ENCODE peak calls at places on chromosome 2, in six cellular contexts. Z is GM12878, C is fibroblast of lung, T is B cell, R is Peyer's patch, P is AG09319. F is an unnamed sample.

GRCh38 chr2:236998758-236999157 is 86.9 kb upstream of the COPS8 start:
- DNase-seq in Z (no peak), C (peak), T (no peak), R (no peak), P (no peak), F (no peak)

GRCh38 chr2:47173986-47174730 is 19.1 kb upstream of the STPG4 start:
- DNase-seq in Z (no peak), C (no peak), T (no peak), R (no peak), P (no peak), F (no peak)

GRCh38 chr2:108396845-108397244 is 19.1 kb downstream of the SULT1C4 start:
- DNase-seq in Z (no peak), C (no peak), T (no peak), R (no peak), P (no peak), F (peak)

GRCh38 chr2:32847734-32848133 is 99.0 kb upstream of the LTBP1 start:
- DNase-seq in Z (no peak), C (no peak), T (no peak), R (no peak), P (no peak), F (no peak)

GRCh38 chr2:74893332-74893731 is 59.4 kb downstream of the HK2 start:
- DNase-seq in Z (no peak), C (peak), T (no peak), R (no peak), P (peak), F (peak)

GRCh38 chr2:28915939-28916338 is 21.5 kb downstream of the WDR43 start:
- DNase-seq in Z (no peak), C (no peak), T (no peak), R (no peak), P (no peak), F (peak)

GRCh38 chr2:236833501-236834186 is 252.0 kb upstream of the COPS8 start:
- DNase-seq in Z (no peak), C (peak), T (no peak), R (no peak), P (no peak), F (peak)

GRCh38 chr2:212538156-212539144 is at the start of gene ERBB4:
- DNase-seq in Z (no peak), C (no peak), T (no peak), R (no peak), P (no peak), F (no peak)

GRCh38 chr2:200417389-200417788 is 92.5 kb downstream of the KCTD18 start:
- DNase-seq in Z (no peak), C (no peak), T (no peak), R (no peak), P (no peak), F (no peak)

GRCh38 chr2:180739070-180739469 is 241.3 kb upstream of the UBE2E3 start:
- DNase-seq in Z (no peak), C (no peak), T (no peak), R (no peak), P (no peak), F (no peak)

GRCh38 chr2:233040571-233040970 is 8.1 kb downstream of the NEU2 start:
- DNase-seq in Z (no peak), C (no peak), T (no peak), R (no peak), P (no peak), F (no peak)

GRCh38 chr2:240513544-240514287 is 44.1 kb downstream of the ANKMY1 start:
- DNase-seq in Z (peak), C (peak), T (peak), R (peak), P (peak), F (peak)

GRCh38 chr2:27980242-27980641 is 89.7 kb downstream of the BABAM2 start:
- DNase-seq in Z (no peak), C (no peak), T (no peak), R (no peak), P (no peak), F (no peak)

GRCh38 chr2:111071480-111072143 is 49.1 kb upstream of the BCL2L11 start:
- DNase-seq in Z (peak), C (peak), T (no peak), R (no peak), P (peak), F (peak)

GRCh38 chr2:62369549-62370164 is 136.3 kb downstream of the TMEM17 start:
- DNase-seq in Z (no peak), C (no peak), T (no peak), R (no peak), P (no peak), F (no peak)

GRCh38 chr2:67790622-67791021 is 272.2 kb downstream of the C1D start:
- DNase-seq in Z (no peak), C (peak), T (no peak), R (no peak), P (no peak), F (peak)

GRCh38 chr2:186959486-186959885 is 110.5 kb upstream of the ZSWIM2 start:
- DNase-seq in Z (no peak), C (no peak), T (no peak), R (peak), P (no peak), F (no peak)

GRCh38 chr2:191304939-191305875 is 60.0 kb downstream of the MYO1B start:
- DNase-seq in Z (no peak), C (peak), T (no peak), R (peak), P (peak), F (peak)

GRCh38 chr2:213545481-213545880 is 261.2 kb downstream of the SPAG16 start:
- DNase-seq in Z (no peak), C (no peak), T (no peak), R (no peak), P (no peak), F (no peak)

GRCh38 chr2:213544940-213545339 is 260.7 kb downstream of the SPAG16 start:
- DNase-seq in Z (no peak), C (peak), T (no peak), R (no peak), P (no peak), F (no peak)

GRCh38 chr2:213551526-213551925 is 267.3 kb downstream of the SPAG16 start:
- DNase-seq in Z (no peak), C (no peak), T (no peak), R (no peak), P (no peak), F (no peak)

GRCh38 chr2:213545964-213546363 is 261.7 kb downstream of the SPAG16 start:
- DNase-seq in Z (no peak), C (no peak), T (no peak), R (no peak), P (no peak), F (no peak)
- TF ChIP-seq CTCF in Z (no peak), C (no peak), T (no peak), R (no peak), P (no peak), F (no peak)

GRCh38 chr2:207351171-207351570 is 178.6 kb upstream of the CREB1 start:
- DNase-seq in Z (no peak), C (no peak), T (no peak), R (no peak), P (no peak), F (no peak)
- TF ChIP-seq CTCF in Z (no peak), C (no peak), T (no peak), R (no peak), P (no peak), F (no peak)

GRCh38 chr2:238158807-238159539 is at the start of gene ERFE:
- DNase-seq in Z (no peak), C (peak), T (peak), R (no peak), P (no peak), F (peak)
- TF ChIP-seq CTCF in Z (peak), C (peak), T (peak), R (peak), P (peak), F (peak)

GRCh38 chr2:72913531-72914225 is 3.6 kb upstream of the EMX1 start:
- DNase-seq in Z (no peak), C (no peak), T (no peak), R (peak), P (no peak), F (no peak)
- TF ChIP-seq CTCF in Z (no peak), C (no peak), T (no peak), R (no peak), P (no peak), F (peak)

DNA sequence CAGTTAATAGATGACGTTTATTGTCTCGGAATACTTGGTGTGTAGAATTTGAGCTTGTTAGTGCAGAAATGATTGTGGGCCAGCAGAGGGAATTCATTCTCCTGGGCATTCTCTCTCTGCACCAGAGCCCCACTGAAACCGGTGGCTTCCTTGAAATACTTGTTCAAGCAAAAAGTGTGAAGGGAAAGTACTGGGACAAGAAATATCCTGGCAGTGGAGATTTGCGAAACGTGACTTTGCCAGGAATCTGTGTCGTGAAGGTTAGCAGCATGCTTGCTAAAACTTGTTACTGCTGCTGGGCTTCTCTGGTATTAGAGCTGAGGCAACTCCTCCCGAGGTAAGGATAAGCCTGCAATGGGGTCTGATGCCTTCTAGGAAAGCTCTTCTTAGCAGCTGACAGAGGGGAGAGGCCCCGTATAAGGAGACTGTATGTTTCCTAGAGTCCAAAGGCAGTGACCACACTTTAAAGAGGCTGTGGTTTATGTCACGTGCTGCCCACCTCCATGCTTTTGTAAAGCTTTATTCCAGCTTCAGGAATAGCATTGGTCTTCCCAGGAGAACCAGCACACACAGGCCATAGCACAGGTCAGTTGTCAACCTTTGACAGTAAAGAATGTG is 2.1 kb downstream of the ITGA6 start:
- DNase-seq in Z (no peak), C (peak), T (no peak), R (no peak), P (no peak), F (no peak)
- TF ChIP-seq CTCF in Z (no peak), C (no peak), T (no peak), R (peak), P (no peak), F (no peak)

GRCh38 chr2:204900910-204901309 is 355.6 kb downstream of the PARD3B start:
- DNase-seq in Z (no peak), C (no peak), T (no peak), R (no peak), P (no peak), F (peak)

GRCh38 chr2:204900487-204900886 is 355.2 kb downstream of the PARD3B start:
- DNase-seq in Z (no peak), C (no peak), T (no peak), R (no peak), P (no peak), F (no peak)

GRCh38 chr2:204899983-204900382 is 354.7 kb downstream of the PARD3B start:
- DNase-seq in Z (no peak), C (no peak), T (no peak), R (no peak), P (no peak), F (no peak)

GRCh38 chr2:204898928-204899640 is 353.8 kb downstream of the PARD3B start:
- DNase-seq in Z (no peak), C (no peak), T (no peak), R (no peak), P (no peak), F (peak)

GRCh38 chr2:204901591-204901990 is 356.3 kb downstream of the PARD3B start:
- DNase-seq in Z (no peak), C (no peak), T (no peak), R (no peak), P (no peak), F (no peak)
- TF ChIP-seq CTCF in Z (no peak), C (no peak), T (no peak), R (no peak), P (no peak), F (no peak)

GRCh38 chr2:21676676-21677075 is 552.9 kb downstream of the TDRD15 start:
- DNase-seq in Z (no peak), C (peak), T (no peak), R (no peak), P (no peak), F (no peak)

GRCh38 chr2:21676056-21676455 is 552.3 kb downstream of the TDRD15 start:
- DNase-seq in Z (no peak), C (no peak), T (no peak), R (no peak), P (no peak), F (no peak)
- TF ChIP-seq CTCF in Z (no peak), C (no peak), T (no peak), R (no peak), P (no peak), F (no peak)

GRCh38 chr2:168683996-168684395 is 118.4 kb upstream of the NOSTRIN start:
- DNase-seq in Z (no peak), C (no peak), T (no peak), R (no peak), P (no peak), F (no peak)

GRCh38 chr2:168686485-168687191 is 115.8 kb upstream of the NOSTRIN start:
- DNase-seq in Z (no peak), C (peak), T (no peak), R (no peak), P (no peak), F (peak)

GRCh38 chr2:168685619-168686453 is 116.6 kb upstream of the NOSTRIN start:
- DNase-seq in Z (no peak), C (peak), T (no peak), R (no peak), P (no peak), F (peak)

GRCh38 chr2:168684921-168685618 is 117.4 kb upstream of the NOSTRIN start:
- DNase-seq in Z (no peak), C (no peak), T (no peak), R (no peak), P (no peak), F (no peak)

GRCh38 chr2:168687314-168687713 is 115.1 kb upstream of the NOSTRIN start:
- DNase-seq in Z (no peak), C (peak), T (no peak), R (peak), P (no peak), F (peak)
- TF ChIP-seq CTCF in Z (peak), C (no peak), T (peak), R (peak), P (peak), F (peak)